ENCODE peak calls at places on chromosomes 2 and 18, in seven cellular contexts. One of them, this sample, is unnamed.

GRCh38 chr18:323253-323622 is 55.4 kb upstream of the THOC1 start:
- DNase-seq in HAP-1: no peak
- DNase-seq in PC-9: no peak
- DNase-seq in Daoy: peak
- DNase-seq in B cell: no peak
- DNase-seq in T-helper 9 cell: no peak
- DNase-seq in amniotic stem cell: no peak
- DNase-seq in this sample: no peak

GRCh38 chr2:196331816-196332215 is 160.4 kb upstream of the STK17B start:
- DNase-seq in amniotic stem cell: no peak
- DNase-seq in B cell: no peak
- DNase-seq in T-helper 9 cell: no peak
- DNase-seq in HAP-1: no peak
- DNase-seq in PC-9: no peak
- DNase-seq in Daoy: peak
- DNase-seq in this sample: no peak

GRCh38 chr2:207881902-207882301 is 112.2 kb upstream of the FZD5 start:
- DNase-seq in Daoy: no peak
- DNase-seq in B cell: no peak
- DNase-seq in HAP-1: no peak
- DNase-seq in T-helper 9 cell: no peak
- DNase-seq in PC-9: no peak
- DNase-seq in amniotic stem cell: no peak
- DNase-seq in this sample: no peak

GRCh38 chr2:67649331-67650071 is 252.4 kb downstream of the ETAA1 start:
- DNase-seq in amniotic stem cell: no peak
- DNase-seq in Daoy: peak
- DNase-seq in T-helper 9 cell: no peak
- DNase-seq in HAP-1: no peak
- DNase-seq in B cell: no peak
- DNase-seq in PC-9: no peak
- DNase-seq in this sample: peak

GRCh38 chr2:112493048-112493447 is 11.1 kb downstream of the TTL start:
- DNase-seq in HAP-1: no peak
- DNase-seq in PC-9: no peak
- DNase-seq in B cell: no peak
- DNase-seq in T-helper 9 cell: no peak
- DNase-seq in amniotic stem cell: no peak
- DNase-seq in Daoy: no peak
- DNase-seq in this sample: no peak

GRCh38 chr2:205681836-205682238 is 464 bp upstream of the NRP2 start:
- DNase-seq in T-helper 9 cell: no peak
- DNase-seq in Daoy: no peak
- DNase-seq in amniotic stem cell: no peak
- DNase-seq in PC-9: no peak
- DNase-seq in HAP-1: no peak
- DNase-seq in B cell: peak
- DNase-seq in this sample: no peak

GRCh38 chr2:219172231-219173154 is 2.7 kb upstream of the SLC23A3 start:
- DNase-seq in Daoy: no peak
- DNase-seq in amniotic stem cell: no peak
- DNase-seq in B cell: no peak
- DNase-seq in HAP-1: no peak
- DNase-seq in PC-9: no peak
- DNase-seq in T-helper 9 cell: no peak
- DNase-seq in this sample: no peak

GRCh38 chr2:167491788-167492187 is 603.5 kb downstream of the XIRP2 start:
- DNase-seq in amniotic stem cell: no peak
- DNase-seq in Daoy: no peak
- DNase-seq in PC-9: no peak
- DNase-seq in B cell: no peak
- DNase-seq in HAP-1: no peak
- DNase-seq in T-helper 9 cell: no peak
- DNase-seq in this sample: no peak

GRCh38 chr2:55048514-55048924 is 1.7 kb downstream of the RTN4 start:
- DNase-seq in PC-9: no peak
- DNase-seq in HAP-1: peak
- DNase-seq in T-helper 9 cell: no peak
- DNase-seq in B cell: no peak
- DNase-seq in Daoy: peak
- DNase-seq in amniotic stem cell: peak
- DNase-seq in this sample: no peak

GRCh38 chr2:118065015-118065666 is 23.1 kb upstream of the INSIG2 start:
- DNase-seq in B cell: no peak
- DNase-seq in HAP-1: no peak
- DNase-seq in T-helper 9 cell: no peak
- DNase-seq in PC-9: no peak
- DNase-seq in Daoy: no peak
- DNase-seq in amniotic stem cell: no peak
- DNase-seq in this sample: no peak

GRCh38 chr18:23134780-23135678 is at the start of gene CABLES1:
- DNase-seq in HAP-1: peak
- DNase-seq in PC-9: peak
- DNase-seq in amniotic stem cell: no peak
- DNase-seq in B cell: peak
- DNase-seq in Daoy: peak
- DNase-seq in T-helper 9 cell: no peak
- DNase-seq in this sample: peak

GRCh38 chr2:95698166-95698565 is 106.4 kb downstream of the TRIM43 start:
- DNase-seq in T-helper 9 cell: no peak
- DNase-seq in B cell: no peak
- DNase-seq in Daoy: no peak
- DNase-seq in PC-9: no peak
- DNase-seq in HAP-1: no peak
- DNase-seq in amniotic stem cell: no peak
- DNase-seq in this sample: no peak

GRCh38 chr2:132009177-132009873 is 152.4 kb downstream of the ANKRD30BL start:
- DNase-seq in Daoy: no peak
- DNase-seq in amniotic stem cell: no peak
- DNase-seq in T-helper 9 cell: no peak
- DNase-seq in PC-9: no peak
- DNase-seq in HAP-1: no peak
- DNase-seq in B cell: no peak
- DNase-seq in this sample: no peak

GRCh38 chr2:176445831-176446433 is 176.7 kb downstream of the MTX2 start:
- DNase-seq in B cell: no peak
- DNase-seq in amniotic stem cell: no peak
- DNase-seq in T-helper 9 cell: no peak
- DNase-seq in Daoy: peak
- DNase-seq in HAP-1: no peak
- DNase-seq in PC-9: no peak
- DNase-seq in this sample: no peak

GRCh38 chr2:66573866-66574265 is 138.9 kb downstream of the MEIS1 start:
- DNase-seq in PC-9: no peak
- DNase-seq in amniotic stem cell: no peak
- DNase-seq in T-helper 9 cell: no peak
- DNase-seq in B cell: no peak
- DNase-seq in Daoy: no peak
- DNase-seq in HAP-1: no peak
- DNase-seq in this sample: no peak

GRCh38 chr18:48804856-48805610 is 145.7 kb downstream of the SMAD7 start:
- DNase-seq in PC-9: no peak
- DNase-seq in B cell: no peak
- DNase-seq in Daoy: no peak
- DNase-seq in HAP-1: no peak
- DNase-seq in T-helper 9 cell: no peak
- DNase-seq in amniotic stem cell: no peak
- DNase-seq in this sample: peak

GRCh38 chr18:79956276-79956675 is 4.8 kb upstream of the SLC66A2 start:
- DNase-seq in Daoy: no peak
- DNase-seq in T-helper 9 cell: no peak
- DNase-seq in PC-9: no peak
- DNase-seq in B cell: no peak
- DNase-seq in amniotic stem cell: no peak
- DNase-seq in HAP-1: no peak
- DNase-seq in this sample: no peak

GRCh38 chr2:172986040-172986439 is 89.6 kb upstream of the MAP3K20 start:
- DNase-seq in T-helper 9 cell: no peak
- DNase-seq in Daoy: no peak
- DNase-seq in B cell: no peak
- DNase-seq in PC-9: no peak
- DNase-seq in HAP-1: no peak
- DNase-seq in amniotic stem cell: no peak
- DNase-seq in this sample: no peak

GRCh38 chr2:234457421-234457820 is 39.5 kb downstream of the ARL4C start:
- DNase-seq in PC-9: no peak
- DNase-seq in T-helper 9 cell: no peak
- DNase-seq in Daoy: no peak
- DNase-seq in HAP-1: no peak
- DNase-seq in B cell: no peak
- DNase-seq in amniotic stem cell: no peak
- DNase-seq in this sample: no peak

GRCh38 chr2:196913691-196914090 is 12.8 kb downstream of the PGAP1 start:
- DNase-seq in T-helper 9 cell: no peak
- DNase-seq in B cell: no peak
- DNase-seq in HAP-1: no peak
- DNase-seq in amniotic stem cell: no peak
- DNase-seq in Daoy: no peak
- DNase-seq in PC-9: no peak
- DNase-seq in this sample: no peak

GRCh38 chr2:239506101-239506808 is 105.4 kb upstream of the HDAC4 start:
- DNase-seq in HAP-1: no peak
- DNase-seq in Daoy: no peak
- DNase-seq in T-helper 9 cell: no peak
- DNase-seq in amniotic stem cell: no peak
- DNase-seq in B cell: no peak
- DNase-seq in PC-9: no peak
- DNase-seq in this sample: no peak

GRCh38 chr2:26346454-26347053 is at the start of gene ADGRF3:
- DNase-seq in B cell: peak
- DNase-seq in HAP-1: peak
- DNase-seq in T-helper 9 cell: peak
- DNase-seq in PC-9: peak
- DNase-seq in amniotic stem cell: peak
- DNase-seq in Daoy: peak
- DNase-seq in this sample: peak

GRCh38 chr2:70140978-70141753 is 49.7 kb downstream of the C2orf42 start:
- DNase-seq in amniotic stem cell: no peak
- DNase-seq in HAP-1: no peak
- DNase-seq in T-helper 9 cell: peak
- DNase-seq in Daoy: peak
- DNase-seq in PC-9: peak
- DNase-seq in B cell: peak
- DNase-seq in this sample: peak

GRCh38 chr2:71667256-71668182 is 214.2 kb downstream of the DYSF start:
- DNase-seq in PC-9: no peak
- DNase-seq in T-helper 9 cell: no peak
- DNase-seq in HAP-1: no peak
- DNase-seq in Daoy: no peak
- DNase-seq in B cell: no peak
- DNase-seq in amniotic stem cell: no peak
- DNase-seq in this sample: peak

GRCh38 chr2:216572582-216573578 is 60.3 kb upstream of the IGFBP2 start:
- DNase-seq in B cell: no peak
- DNase-seq in amniotic stem cell: no peak
- DNase-seq in T-helper 9 cell: no peak
- DNase-seq in HAP-1: no peak
- DNase-seq in Daoy: no peak
- DNase-seq in PC-9: no peak
- DNase-seq in this sample: peak

GRCh38 chr18:67265464-67266245 is 250.9 kb downstream of the DSEL start:
- DNase-seq in amniotic stem cell: peak
- DNase-seq in HAP-1: no peak
- DNase-seq in T-helper 9 cell: no peak
- DNase-seq in B cell: no peak
- DNase-seq in PC-9: peak
- DNase-seq in Daoy: no peak
- DNase-seq in this sample: no peak

GRCh38 chr2:217248312-217248935 is 388.6 kb upstream of the TNP1 start:
- DNase-seq in PC-9: no peak
- DNase-seq in B cell: peak
- DNase-seq in amniotic stem cell: no peak
- DNase-seq in T-helper 9 cell: no peak
- DNase-seq in HAP-1: no peak
- DNase-seq in Daoy: peak
- DNase-seq in this sample: peak

GRCh38 chr2:115165529-115166109 is 723.2 kb downstream of the DPP10 start:
- DNase-seq in amniotic stem cell: no peak
- DNase-seq in HAP-1: peak
- DNase-seq in B cell: no peak
- DNase-seq in Daoy: no peak
- DNase-seq in PC-9: peak
- DNase-seq in T-helper 9 cell: no peak
- DNase-seq in this sample: no peak

GRCh38 chr2:190069936-190070696 is 7.6 kb upstream of the MSTN start:
- DNase-seq in PC-9: peak
- DNase-seq in B cell: peak
- DNase-seq in Daoy: peak
- DNase-seq in HAP-1: peak
- DNase-seq in amniotic stem cell: peak
- DNase-seq in T-helper 9 cell: no peak
- DNase-seq in this sample: no peak

GRCh38 chr2:135974036-135974435 is 11.4 kb downstream of the DARS1 start:
- DNase-seq in PC-9: no peak
- DNase-seq in T-helper 9 cell: no peak
- DNase-seq in Daoy: no peak
- DNase-seq in HAP-1: no peak
- DNase-seq in amniotic stem cell: no peak
- DNase-seq in B cell: no peak
- DNase-seq in this sample: no peak

GRCh38 chr2:196592912-196593881 is 46.3 kb upstream of the CCDC150 start:
- DNase-seq in B cell: peak
- DNase-seq in amniotic stem cell: no peak
- DNase-seq in T-helper 9 cell: no peak
- DNase-seq in PC-9: peak
- DNase-seq in Daoy: peak
- DNase-seq in HAP-1: peak
- DNase-seq in this sample: no peak

GRCh38 chr2:86223098-86223681 is 23.9 kb downstream of the MRPL35 start:
- DNase-seq in HAP-1: no peak
- DNase-seq in amniotic stem cell: no peak
- DNase-seq in B cell: no peak
- DNase-seq in PC-9: no peak
- DNase-seq in T-helper 9 cell: no peak
- DNase-seq in Daoy: no peak
- DNase-seq in this sample: no peak

GRCh38 chr2:235582081-235582686 is 88.3 kb downstream of the AGAP1 start:
- DNase-seq in Daoy: no peak
- DNase-seq in PC-9: no peak
- DNase-seq in amniotic stem cell: no peak
- DNase-seq in T-helper 9 cell: no peak
- DNase-seq in B cell: no peak
- DNase-seq in HAP-1: no peak
- DNase-seq in this sample: no peak

This sample was measured in gastrocnemius medialis.